ENCODE peak calls at places on chromosomes 4 and X, in eight cellular contexts. W is spleen; S is adrenal gland; R is left ventricle myocardium inferior; H is neural progenitor cell; I is cardiac muscle cell; X is CD8-positive, alpha-beta T cell; K is heart left ventricle. Y is an unnamed sample.

GRCh38 chr4:153595894-153596601 is 88.0 kb upstream of the TLR2 start:
- DNase-seq in S (no peak), R (no peak), H (no peak), K (no peak), W (no peak), X (no peak), I (no peak), Y (no peak)

GRCh38 chrX:1581132-1581531 is 10.3 kb upstream of the AKAP17A start:
- DNase-seq in K (no peak), X (peak; percentile 48), I (peak; percentile 23), W (no peak), S (peak; percentile 81), R (no peak), H (no peak), Y (peak; percentile 61)

GRCh38 chr4:20506827-20507226 is 193.4 kb upstream of the PACRGL start:
- DNase-seq in I (no peak), W (no peak), X (no peak), H (no peak), R (no peak), S (no peak), K (no peak), Y (no peak)

GRCh38 chr4:38298868-38299713 is 338.9 kb downstream of the PTTG2 start:
- DNase-seq in W (no peak), K (no peak), H (no peak), S (no peak), X (no peak), I (no peak), R (no peak), Y (no peak)

GRCh38 chr4:48235050-48235449 is 34.6 kb downstream of the TEC start:
- DNase-seq in I (no peak), S (no peak), W (no peak), X (no peak), K (no peak), H (no peak), R (no peak), Y (no peak)

GRCh38 chr4:185576918-185577591 is 41.7 kb upstream of the PDLIM3 start:
- DNase-seq in S (no peak), R (no peak), W (no peak), K (no peak), H (no peak), I (peak; percentile 30), X (no peak), Y (no peak)

GRCh38 chrX:110384490-110384889 is 25.8 kb downstream of the RTL9 start:
- DNase-seq in K (no peak), W (no peak), R (no peak), S (peak; percentile 35), H (no peak), I (no peak), X (no peak), Y (no peak)

GRCh38 chr4:8451440-8452182 is 11.0 kb downstream of the TRMT44 start:
- DNase-seq in S (no peak), W (no peak), X (no peak), K (no peak), H (no peak), R (no peak), I (no peak), Y (peak; percentile 46)

GRCh38 chr4:56375458-56375857 is 11.8 kb downstream of the AASDH start:
- DNase-seq in R (no peak), X (no peak), S (no peak), K (no peak), I (no peak), H (no peak), W (no peak), Y (no peak)

GRCh38 chr4:123807866-123808265 is 411.3 kb downstream of the SPRY1 start:
- DNase-seq in X (no peak), S (no peak), R (no peak), H (no peak), W (no peak), I (no peak), K (no peak), Y (no peak)

GRCh38 chr4:107317596-107317995 is 281.5 kb upstream of the DKK2 start:
- DNase-seq in S (no peak), I (no peak), H (no peak), K (no peak), W (no peak), X (no peak), R (no peak), Y (no peak)

GRCh38 chr4:112029642-112030235 is 115.5 kb upstream of the FAM241A start:
- DNase-seq in W (no peak), S (no peak), R (no peak), H (peak; percentile 14), K (no peak), I (no peak), X (no peak), Y (no peak)

GRCh38 chr4:7757501-7758443 is 181.9 kb downstream of the AFAP1 start:
- DNase-seq in H (peak; percentile 66), I (peak; percentile 16), R (no peak), K (peak; percentile 55), X (no peak), W (peak; percentile 58), S (peak; percentile 59), Y (no peak)

GRCh38 chr4:179196511-179196910 is 1754.3 kb upstream of the AGA start:
- DNase-seq in K (no peak), R (no peak), X (no peak), H (peak; percentile 18), S (no peak), W (no peak), I (peak; percentile 26), Y (no peak)

GRCh38 chr4:103403619-103404018 is 205.5 kb upstream of the CENPE start:
- DNase-seq in W (no peak), X (no peak), I (no peak), R (no peak), K (no peak), H (no peak), S (no peak), Y (no peak)

GRCh38 chr4:113732923-113733527 is 28.5 kb downstream of the CAMK2D start:
- DNase-seq in I (no peak), R (no peak), K (no peak), X (no peak), S (no peak), H (no peak), W (no peak), Y (no peak)

GRCh38 chrX:47513697-47514085 is 30.7 kb upstream of the ZNF41 start:
- DNase-seq in I (no peak), K (no peak), H (no peak), S (no peak), W (no peak), R (no peak), X (no peak), Y (no peak)

GRCh38 chr4:26307027-26307426 is 13.8 kb upstream of the RBPJ start:
- DNase-seq in K (no peak), H (no peak), R (no peak), S (no peak), I (no peak), W (no peak), X (no peak), Y (no peak)

GRCh38 chr4:102363033-102363432 is 17.8 kb upstream of the SLC39A8 start:
- DNase-seq in H (no peak), R (no peak), K (no peak), S (no peak), W (no peak), I (no peak), X (no peak), Y (no peak)

GRCh38 chr4:17557880-17558279 is 19.1 kb upstream of the LAP3 start:
- DNase-seq in S (no peak), I (no peak), W (no peak), X (no peak), R (no peak), K (no peak), H (no peak), Y (no peak)

GRCh38 chr4:185467991-185468390 is 3.5 kb downstream of the CCDC110 start:
- DNase-seq in K (no peak), H (no peak), I (no peak), S (no peak), W (no peak), R (no peak), X (no peak), Y (no peak)

GRCh38 chrX:143945171-143945570 is 61.3 kb downstream of the UBE2NL start:
- DNase-seq in W (no peak), K (no peak), X (no peak), I (no peak), H (no peak), S (no peak), R (no peak), Y (no peak)

GRCh38 chrX:85107407-85107806 is 103.7 kb downstream of the APOOL start:
- DNase-seq in R (no peak), K (no peak), S (no peak), X (no peak), H (no peak), W (no peak), I (no peak), Y (no peak)

GRCh38 chr4:133316874-133317273 is 167.8 kb downstream of the PCDH10 start:
- DNase-seq in K (no peak), W (no peak), R (no peak), X (no peak), H (no peak), I (no peak), S (no peak), Y (no peak)

GRCh38 chr4:3873446-3874415 is 107.5 kb downstream of the ADRA2C start:
- DNase-seq in H (peak; percentile 76), K (no peak), R (peak; percentile 5), X (no peak), I (peak; percentile 19), W (no peak), S (no peak), Y (no peak)
- H3K27me3 ChIP-seq in H (peaks cover 95% of the 10 kb centered on the region), K (peaks cover 87% of the 10 kb centered on the region), R (peaks cover 100% of the 10 kb centered on the region), X (peaks cover 15% of the 10 kb centered on the region), I (peaks cover 72% of the 10 kb centered on the region), W (peaks cover 99% of the 10 kb centered on the region), S (peaks cover 28% of the 10 kb centered on the region), Y (peaks cover 8% of the 10 kb centered on the region)

GRCh38 chr4:5307928-5308327 is 256.6 kb downstream of the STK32B start:
- DNase-seq in K (no peak), H (no peak), R (no peak), W (no peak), I (no peak), S (no peak), X (no peak), Y (no peak)
- TF ChIP-seq CTCF in K (no peak), H (no peak), R (no peak), W (no peak), I (no peak), S (no peak), X (no peak), Y (no peak)

DNA sequence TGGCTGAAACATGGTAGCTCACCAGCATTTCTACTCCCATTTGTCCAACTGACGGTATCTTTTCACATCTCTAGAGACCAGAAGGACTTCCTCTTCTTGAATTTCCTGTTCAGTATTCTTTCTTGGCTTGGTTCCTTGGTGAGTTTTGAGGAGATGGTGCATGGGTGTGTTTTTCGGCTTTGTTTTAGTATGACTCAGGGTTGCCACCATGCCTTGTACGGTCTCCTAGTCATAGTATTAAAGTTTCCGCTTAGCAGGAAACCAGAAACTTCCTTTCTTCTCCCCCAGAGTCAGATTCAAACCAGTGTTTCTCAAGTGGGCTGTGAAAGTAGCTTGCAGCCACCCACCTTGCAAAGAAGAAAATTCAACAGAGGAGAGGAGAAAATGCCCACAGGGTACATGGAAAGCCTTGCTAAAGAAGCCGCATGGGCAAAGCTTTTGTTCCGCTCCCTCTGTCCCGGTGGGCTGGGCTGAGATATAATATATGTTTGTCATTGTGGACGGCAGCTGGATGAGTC is 5.7 kb downstream of the CD99 start:
- DNase-seq in W (peak; percentile 71), K (no peak), X (no peak), I (no peak), H (no peak), R (no peak), S (no peak), Y (peak; percentile 41)
- H3K4me3 ChIP-seq in W (no peak overlapping the region), K (no peak overlapping the region), X (peak overlapping the region; percentile 19), I (no peak overlapping the region), H (no peak overlapping the region), R (peak overlapping the region; percentile 28), S (no peak overlapping the region), Y (no peak overlapping the region)

GRCh38 chr4:788006-788635 is 37.8 kb downstream of the CPLX1 start:
- DNase-seq in X (no peak), H (no peak), I (no peak), K (no peak), W (no peak), S (no peak), R (no peak), Y (no peak)
- H3K27me3 ChIP-seq in X (no peaks in the 10 kb centered on the region), H (peaks cover 98% of the 10 kb centered on the region), I (peaks cover 84% of the 10 kb centered on the region), K (peaks cover 70% of the 10 kb centered on the region), W (peaks cover 91% of the 10 kb centered on the region), S (no peaks in the 10 kb centered on the region), R (peaks cover 81% of the 10 kb centered on the region), Y (no peaks in the 10 kb centered on the region)